ENCODE peak calls at places on chromosomes 2 and 18, in seven cellular contexts. L is T-helper 9 cell; B is globus pallidus; D is stimulated activated CD8-positive, alpha-beta memory T cell treated with anti-CD3 and anti-CD28 coated beads, Interleukin-7, amount 100 ng/mL, for 1 hour; U is Ammon's horn; C is mesothelial cell of epicardium; X is stimulated activated CD4-positive, alpha-beta T cell treated with anti-CD3 and anti-CD28 coated beads, Interleukin-1b, Interleukin-23, amount 100 ng/mL, for 48 hours. E is an unnamed sample.

GRCh38 chr18:58992301-58993231 is 127.9 kb downstream of the ZNF532 start:
- DNase-seq in L (no peak), B (no peak), D (no peak), U (no peak), C (no peak), X (no peak), E (no peak)

GRCh38 chr18:6374340-6374739 is 40.4 kb downstream of the L3MBTL4 start:
- DNase-seq in L (no peak), B (no peak), D (no peak), U (no peak), C (no peak), X (no peak), E (peak)

GRCh38 chr2:164109006-164109405 is 373.2 kb upstream of the FIGN start:
- DNase-seq in L (no peak), B (no peak), D (no peak), U (no peak), C (no peak), X (no peak), E (no peak)

GRCh38 chr2:219457784-219458369 is 23.2 kb downstream of the SPEG start:
- DNase-seq in L (no peak), B (no peak), D (no peak), U (no peak), C (no peak), X (peak), E (peak)

GRCh38 chr18:27685807-27686412 is 491.0 kb downstream of the CDH2 start:
- DNase-seq in L (no peak), B (peak), D (no peak), U (no peak), C (no peak), X (no peak), E (no peak)

GRCh38 chr2:42844901-42845685 is 52.7 kb upstream of the HAAO start:
- DNase-seq in L (no peak), B (no peak), D (no peak), U (peak), C (no peak), X (no peak), E (peak)

GRCh38 chr2:141063410-141063809 is 1067.4 kb downstream of the LRP1B start:
- DNase-seq in L (no peak), B (no peak), D (no peak), U (no peak), C (no peak), X (no peak), E (no peak)

GRCh38 chr2:17539596-17539992 is 902 bp upstream of the VSNL1 start:
- DNase-seq in L (no peak), B (no peak), D (no peak), U (no peak), C (no peak), X (no peak), E (no peak)

GRCh38 chr2:43358688-43359201 is 132.3 kb upstream of the ZFP36L2 start:
- DNase-seq in L (no peak), B (no peak), D (no peak), U (no peak), C (no peak), X (no peak), E (no peak)

GRCh38 chr2:182302174-182302573 is 124.7 kb downstream of the PDE1A start:
- DNase-seq in L (no peak), B (no peak), D (no peak), U (no peak), C (no peak), X (no peak), E (no peak)

GRCh38 chr2:20224716-20225293 is at the start of gene SDC1:
- DNase-seq in L (no peak), B (no peak), D (no peak), U (peak), C (peak), X (no peak), E (no peak)

GRCh38 chr18:77470836-77471413 is 221.3 kb downstream of the GALR1 start:
- DNase-seq in L (no peak), B (no peak), D (no peak), U (no peak), C (no peak), X (no peak), E (no peak)

GRCh38 chr2:58098254-58099096 is 51.9 kb downstream of the VRK2 start:
- DNase-seq in L (no peak), B (no peak), D (no peak), U (no peak), C (no peak), X (no peak), E (no peak)

GRCh38 chr2:38264649-38265322 is 112.3 kb downstream of the ATL2 start:
- DNase-seq in L (no peak), B (no peak), D (no peak), U (no peak), C (no peak), X (no peak), E (no peak)

GRCh38 chr2:120769787-120770120 is 34.1 kb downstream of the GLI2 start:
- DNase-seq in L (no peak), B (no peak), D (no peak), U (no peak), C (no peak), X (no peak), E (no peak)

GRCh38 chr2:237291138-237291792 is 122.7 kb downstream of the COL6A3 start:
- DNase-seq in L (no peak), B (no peak), D (no peak), U (peak), C (peak), X (peak), E (peak)

GRCh38 chr18:23163786-23164583 is 28.7 kb downstream of the CABLES1 start:
- DNase-seq in L (no peak), B (no peak), D (no peak), U (no peak), C (no peak), X (no peak), E (no peak)

GRCh38 chr2:156818944-156819343 is 382.8 kb downstream of the GPD2 start:
- DNase-seq in L (no peak), B (no peak), D (no peak), U (no peak), C (no peak), X (no peak), E (no peak)

GRCh38 chr18:58254873-58255511 is 211.0 kb downstream of the NEDD4L start:
- DNase-seq in L (no peak), B (no peak), D (no peak), U (no peak), C (no peak), X (no peak), E (no peak)

GRCh38 chr2:45653584-45653983 is 2.1 kb downstream of the PRKCE start:
- DNase-seq in L (no peak), B (no peak), D (no peak), U (peak), C (no peak), X (no peak), E (no peak)

GRCh38 chr2:25358249-25358815 is 16.6 kb upstream of the DNMT3A start:
- DNase-seq in L (no peak), B (no peak), D (no peak), U (no peak), C (no peak), X (no peak), E (no peak)

GRCh38 chr2:234044157-234044556 is 6.3 kb upstream of the SPP2 start:
- DNase-seq in L (no peak), B (no peak), D (no peak), U (no peak), C (no peak), X (no peak), E (no peak)